ENCODE peak calls at places on chromosomes 11 and 22, in ten cellular contexts. Q, J, A, U, R, B, L, I, O and Z are unnamed samples.

GRCh38 chr11:73273246-73273890 is 1.2 kb downstream of the P2RY6 start:
- DNase-seq in Q (no peak), J (no peak), A (no peak), U (no peak), R (no peak), B (no peak), L (no peak), I (no peak), O (no peak), Z (no peak)

GRCh38 chr11:2071748-2072385 is 67.3 kb downstream of the IGF2 start:
- DNase-seq in Q (no peak), J (no peak), A (no peak), U (no peak), R (no peak), B (no peak), L (peak), I (no peak), O (no peak), Z (no peak)

GRCh38 chr22:29096736-29097669 is 24.2 kb downstream of the KREMEN1 start:
- DNase-seq in Q (no peak), J (no peak), A (no peak), U (no peak), R (no peak), B (no peak), L (no peak), I (no peak), O (no peak), Z (no peak)

GRCh38 chr11:46574656-46575055 is 19.2 kb downstream of the AMBRA1 start:
- DNase-seq in Q (no peak), J (no peak), A (no peak), U (no peak), R (no peak), B (no peak), L (no peak), I (no peak), O (no peak), Z (no peak)

GRCh38 chr11:69700278-69701140 is 3.3 kb downstream of the FGF19 start:
- DNase-seq in Q (no peak), J (no peak), A (peak), U (peak), R (peak), B (no peak), L (peak), I (no peak), O (no peak), Z (no peak)

GRCh38 chr11:66891849-66892660 is 35.2 kb downstream of the LRFN4 start:
- DNase-seq in Q (no peak), J (no peak), A (peak), U (peak), R (peak), B (no peak), L (peak), I (no peak), O (no peak), Z (no peak)

GRCh38 chr22:17563936-17564391 is 666 bp downstream of the SLC25A18 start:
- DNase-seq in Q (no peak), J (no peak), A (peak), U (no peak), R (peak), B (no peak), L (peak), I (no peak), O (no peak), Z (no peak)

GRCh38 chr11:70615036-70615875 is 216.9 kb downstream of the CTTN start:
- DNase-seq in Q (no peak), J (no peak), A (no peak), U (no peak), R (no peak), B (no peak), L (no peak), I (no peak), O (no peak), Z (no peak)

GRCh38 chr11:14336507-14337503 is 22.2 kb downstream of the RRAS2 start:
- DNase-seq in Q (no peak), J (no peak), A (peak), U (peak), R (peak), B (no peak), L (peak), I (no peak), O (no peak), Z (no peak)

GRCh38 chr11:32034149-32034548 is 56.7 kb upstream of the RCN1 start:
- DNase-seq in Q (no peak), J (no peak), A (peak), U (no peak), R (peak), B (no peak), L (peak), I (no peak), O (no peak), Z (no peak)

GRCh38 chr11:95132956-95133355 is 43.3 kb downstream of the ENDOD1 start:
- DNase-seq in Q (no peak), J (no peak), A (no peak), U (no peak), R (no peak), B (no peak), L (no peak), I (no peak), O (no peak), Z (no peak)

GRCh38 chr11:120707663-120708062 is 196.1 kb downstream of the GRIK4 start:
- DNase-seq in Q (no peak), J (no peak), A (no peak), U (no peak), R (no peak), B (no peak), L (no peak), I (no peak), O (no peak), Z (no peak)

GRCh38 chr22:23562186-23562585 is 17.9 kb downstream of the IGLL1 start:
- DNase-seq in Q (no peak), J (no peak), A (no peak), U (no peak), R (no peak), B (no peak), L (no peak), I (no peak), O (no peak), Z (no peak)

GRCh38 chr11:20474176-20474950 is 86.8 kb downstream of the PRMT3 start:
- DNase-seq in Q (peak), J (no peak), A (no peak), U (no peak), R (no peak), B (no peak), L (no peak), I (no peak), O (no peak), Z (no peak)

GRCh38 chr22:44683237-44683636 is 18.8 kb upstream of the PRR5 start:
- DNase-seq in Q (no peak), J (no peak), A (no peak), U (no peak), R (no peak), B (no peak), L (no peak), I (no peak), O (no peak), Z (no peak)

GRCh38 chr11:110113507-110113906 is 20.3 kb downstream of the ZC3H12C start:
- DNase-seq in Q (no peak), J (no peak), A (no peak), U (no peak), R (no peak), B (no peak), L (no peak), I (no peak), O (no peak), Z (no peak)

GRCh38 chr11:66841861-66842260 is 1.4 kb upstream of the RCE1 start:
- DNase-seq in Q (no peak), J (no peak), A (no peak), U (no peak), R (no peak), B (no peak), L (no peak), I (no peak), O (no peak), Z (no peak)

GRCh38 chr11:10032991-10033390 is 261.0 kb downstream of the SBF2 start:
- DNase-seq in Q (no peak), J (no peak), A (peak), U (no peak), R (no peak), B (no peak), L (peak), I (no peak), O (no peak), Z (no peak)

GRCh38 chr22:36541831-36542391 is 12.9 kb upstream of the EIF3D start:
- DNase-seq in Q (no peak), J (no peak), A (peak), U (peak), R (peak), B (no peak), L (peak), I (no peak), O (no peak), Z (no peak)

GRCh38 chr11:134862796-134863195 is 450.8 kb upstream of the B3GAT1 start:
- DNase-seq in Q (no peak), J (no peak), A (no peak), U (no peak), R (no peak), B (no peak), L (no peak), I (no peak), O (no peak), Z (no peak)

GRCh38 chr11:32438883-32439487 is 3.6 kb upstream of the WT1 start:
- DNase-seq in Q (no peak), J (no peak), A (no peak), U (no peak), R (no peak), B (no peak), L (peak), I (no peak), O (no peak), Z (no peak)

GRCh38 chr11:35990170-35990569 is 46.3 kb downstream of the LDLRAD3 start:
- DNase-seq in Q (no peak), J (no peak), A (peak), U (no peak), R (no peak), B (no peak), L (no peak), I (no peak), O (no peak), Z (no peak)

GRCh38 chr11:112655386-112655785 is 305.8 kb upstream of the NCAM1 start:
- DNase-seq in Q (no peak), J (no peak), A (peak), U (no peak), R (peak), B (no peak), L (peak), I (no peak), O (no peak), Z (no peak)

GRCh38 chr22:47645450-47645914 is 883.0 kb downstream of the TBC1D22A start:
- DNase-seq in Q (no peak), J (no peak), A (no peak), U (peak), R (no peak), B (no peak), L (no peak), I (no peak), O (no peak), Z (no peak)

GRCh38 chr22:31089101-31090100 is 8.3 kb downstream of the SMTN start:
- DNase-seq in Q (no peak), J (no peak), A (peak), U (peak), R (peak), B (no peak), L (peak), I (no peak), O (no peak), Z (no peak)

GRCh38 chr11:61125310-61125684 is 23.0 kb downstream of the CD5 start:
- DNase-seq in Q (no peak), J (no peak), A (no peak), U (no peak), R (no peak), B (no peak), L (no peak), I (no peak), O (no peak), Z (no peak)

GRCh38 chr11:126358763-126359160 is 3.3 kb downstream of the ST3GAL4 start:
- DNase-seq in Q (no peak), J (no peak), A (no peak), U (no peak), R (no peak), B (no peak), L (no peak), I (no peak), O (no peak), Z (no peak)

GRCh38 chr11:112106070-112106469 is 19.4 kb downstream of the SDHD start:
- DNase-seq in Q (no peak), J (no peak), A (no peak), U (no peak), R (no peak), B (no peak), L (no peak), I (no peak), O (no peak), Z (no peak)

GRCh38 chr11:82398300-82398815 is 335.3 kb downstream of the FAM181B start:
- DNase-seq in Q (no peak), J (no peak), A (no peak), U (no peak), R (no peak), B (no peak), L (no peak), I (no peak), O (no peak), Z (no peak)

GRCh38 chr22:23260645-23261581 is 80.6 kb downstream of the BCR start:
- DNase-seq in Q (no peak), J (no peak), A (no peak), U (no peak), R (no peak), B (no peak), L (no peak), I (no peak), O (no peak), Z (no peak)

GRCh38 chr11:27688076-27688475 is 12.2 kb downstream of the BDNF start:
- DNase-seq in Q (no peak), J (no peak), A (no peak), U (no peak), R (no peak), B (no peak), L (no peak), I (no peak), O (no peak), Z (no peak)

GRCh38 chr11:70567680-70568503 is 169.6 kb downstream of the CTTN start:
- DNase-seq in Q (no peak), J (no peak), A (peak), U (no peak), R (peak), B (no peak), L (peak), I (no peak), O (no peak), Z (no peak)

GRCh38 chr11:1765871-1766718 is 2.4 kb upstream of the CTSD start:
- DNase-seq in Q (no peak), J (no peak), A (no peak), U (no peak), R (no peak), B (no peak), L (no peak), I (no peak), O (no peak), Z (no peak)

GRCh38 chr22:46528121-46528610 is 9.3 kb downstream of the CELSR1 start:
- DNase-seq in Q (no peak), J (no peak), A (peak), U (peak), R (peak), B (no peak), L (no peak), I (no peak), O (no peak), Z (no peak)

GRCh38 chr11:134976540-134976939 is 564.5 kb upstream of the B3GAT1 start:
- DNase-seq in Q (no peak), J (no peak), A (no peak), U (no peak), R (no peak), B (no peak), L (peak), I (no peak), O (no peak), Z (no peak)

GRCh38 chr11:3738241-3738640 is 59.1 kb downstream of the NUP98 start:
- DNase-seq in Q (no peak), J (no peak), A (peak), U (no peak), R (no peak), B (no peak), L (peak), I (no peak), O (no peak), Z (no peak)

GRCh38 chr22:21009638-21010425 is 5.1 kb upstream of the P2RX6 start:
- DNase-seq in Q (peak), J (no peak), A (peak), U (peak), R (peak), B (no peak), L (peak), I (no peak), O (no peak), Z (no peak)

GRCh38 chr11:27553186-27553585 is 46.6 kb upstream of the LIN7C start:
- DNase-seq in Q (no peak), J (no peak), A (no peak), U (no peak), R (no peak), B (no peak), L (peak), I (no peak), O (no peak), Z (no peak)

GRCh38 chr11:62402226-62402625 is 16.6 kb upstream of the SCGB1A1 start:
- DNase-seq in Q (no peak), J (no peak), A (no peak), U (no peak), R (no peak), B (no peak), L (peak), I (peak), O (no peak), Z (peak)